ENCODE peak calls at places on chromosome 3, in nine cellular contexts. R, J, W, C, N, M, Z, V and G are unnamed samples.

GRCh38 chr3:87727783-87728182 is 331.0 kb downstream of the CGGBP1 start:
- DNase-seq in V (no peak), Z (no peak), R (no peak), W (no peak), N (no peak), M (no peak), J (no peak), C (no peak), G (no peak)

GRCh38 chr3:179036226-179036625 is 35.4 kb downstream of the ZMAT3 start:
- DNase-seq in W (no peak), R (no peak), J (peak), M (no peak), Z (no peak), V (no peak), N (no peak), C (no peak), G (no peak)

GRCh38 chr3:156769661-156770654 is 56.2 kb upstream of the LEKR1 start:
- DNase-seq in R (no peak), C (no peak), Z (no peak), M (no peak), W (no peak), V (no peak), J (no peak), N (no peak), G (no peak)

GRCh38 chr3:79056498-79056897 is 711.3 kb downstream of the ROBO1 start:
- DNase-seq in V (no peak), J (no peak), W (no peak), C (no peak), M (no peak), N (no peak), R (no peak), Z (no peak), G (no peak)

GRCh38 chr3:30720586-30721313 is 114.3 kb downstream of the TGFBR2 start:
- DNase-seq in R (no peak), M (no peak), C (no peak), V (no peak), W (no peak), N (no peak), J (peak), Z (no peak), G (no peak)

GRCh38 chr3:126917232-126917804 is 65.6 kb upstream of the PLXNA1 start:
- DNase-seq in R (no peak), M (no peak), C (no peak), N (no peak), V (no peak), W (no peak), Z (no peak), J (no peak), G (no peak)

GRCh38 chr3:195219351-195220045 is 51.5 kb downstream of the XXYLT1 start:
- DNase-seq in J (no peak), R (no peak), N (no peak), V (no peak), W (no peak), M (no peak), Z (no peak), C (no peak), G (peak)

GRCh38 chr3:49104052-49104426 is 518 bp downstream of the QARS1 start:
- DNase-seq in Z (no peak), M (no peak), V (no peak), N (no peak), R (no peak), W (no peak), J (no peak), C (no peak), G (no peak)

GRCh38 chr3:150528359-150528797 is 17.9 kb downstream of the SERP1 start:
- DNase-seq in J (no peak), M (no peak), C (no peak), W (no peak), N (no peak), R (peak), V (peak), Z (no peak), G (no peak)

GRCh38 chr3:174376346-174376745 is 482.8 kb upstream of the NAALADL2 start:
- DNase-seq in W (no peak), J (no peak), Z (no peak), R (no peak), M (no peak), V (peak), C (no peak), N (no peak), G (no peak)

GRCh38 chr3:149610351-149611105 is 47.3 kb downstream of the WWTR1 start:
- DNase-seq in W (no peak), V (no peak), J (no peak), Z (no peak), N (peak), C (no peak), R (no peak), M (no peak), G (no peak)

GRCh38 chr3:63067999-63068645 is 192.9 kb upstream of the CADPS start:
- DNase-seq in N (no peak), W (no peak), C (peak), M (peak), R (peak), V (peak), Z (peak), J (peak), G (no peak)

GRCh38 chr3:156359337-156359736 is 195.6 kb downstream of the SSR3 start:
- DNase-seq in R (no peak), W (no peak), J (no peak), Z (no peak), M (no peak), C (no peak), V (no peak), N (no peak), G (no peak)

DNA sequence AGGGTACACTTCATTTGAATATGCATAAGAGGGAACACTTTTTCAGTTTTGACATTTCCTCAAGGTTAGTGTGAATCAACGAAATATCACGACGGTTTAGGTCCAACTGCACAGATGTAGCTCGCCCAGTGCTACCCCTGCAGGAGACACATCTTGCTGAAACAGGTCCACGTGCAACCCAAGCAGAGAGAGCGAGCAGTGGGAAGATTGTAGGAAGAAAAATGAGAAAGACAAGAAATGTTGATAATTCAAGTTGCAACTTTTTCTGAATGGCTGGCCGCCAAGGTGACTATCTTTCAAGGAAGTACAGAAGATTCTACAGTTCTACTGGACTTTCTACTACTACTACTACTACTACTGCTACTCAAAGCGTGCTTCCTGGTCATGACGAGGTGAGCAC is 231.7 kb downstream of the PDZRN3 start:
- DNase-seq in R (no peak), J (no peak), V (no peak), N (no peak), C (no peak), M (no peak), W (no peak), Z (no peak), G (no peak)
- TF ChIP-seq CTCF in R (no peak), J (no peak), V (no peak), N (no peak), C (no peak), M (no peak), W (no peak), Z (no peak), G (no peak)

GRCh38 chr3:111989061-111989678 is 9.6 kb upstream of the TAGLN3 start:
- DNase-seq in Z (no peak), V (peak), J (peak), W (no peak), N (no peak), R (peak), C (no peak), M (no peak), G (no peak)
- TF ChIP-seq CTCF in Z (peak), V (peak), J (peak), W (peak), N (peak), R (peak), C (peak), M (peak), G (peak)

DNA sequence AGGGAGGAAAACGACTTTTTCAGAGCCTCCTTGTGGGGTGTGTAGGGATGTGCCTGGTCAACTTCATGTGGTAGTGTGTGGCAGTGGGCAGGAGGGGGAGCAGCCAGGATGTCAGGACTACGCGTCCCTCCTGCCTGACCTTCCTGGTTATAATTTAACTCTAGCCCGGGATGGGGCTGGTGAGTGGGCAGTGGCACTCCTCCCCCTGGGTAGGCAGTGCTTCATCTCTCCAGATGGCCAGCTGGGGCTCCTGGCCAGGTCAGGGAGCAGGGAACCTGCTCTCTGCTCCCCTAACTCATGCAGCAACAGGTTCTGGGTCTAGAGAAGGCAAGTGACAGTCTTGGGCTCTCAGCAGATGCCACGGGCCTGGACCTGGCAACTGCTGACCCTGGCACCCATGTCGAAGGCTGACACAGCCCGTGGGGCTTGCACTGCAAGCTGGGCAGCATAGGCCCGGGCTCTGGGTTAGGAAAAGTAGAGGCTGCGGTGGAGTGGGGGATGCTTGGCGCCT is 2.6 kb downstream of the ITIH4 start:
- DNase-seq in V (no peak), C (peak), N (no peak), R (no peak), Z (no peak), W (peak), M (no peak), J (no peak), G (no peak)
- TF ChIP-seq CTCF in V (peak), C (no peak), N (no peak), R (no peak), Z (no peak), W (no peak), M (no peak), J (peak), G (no peak)

DNA sequence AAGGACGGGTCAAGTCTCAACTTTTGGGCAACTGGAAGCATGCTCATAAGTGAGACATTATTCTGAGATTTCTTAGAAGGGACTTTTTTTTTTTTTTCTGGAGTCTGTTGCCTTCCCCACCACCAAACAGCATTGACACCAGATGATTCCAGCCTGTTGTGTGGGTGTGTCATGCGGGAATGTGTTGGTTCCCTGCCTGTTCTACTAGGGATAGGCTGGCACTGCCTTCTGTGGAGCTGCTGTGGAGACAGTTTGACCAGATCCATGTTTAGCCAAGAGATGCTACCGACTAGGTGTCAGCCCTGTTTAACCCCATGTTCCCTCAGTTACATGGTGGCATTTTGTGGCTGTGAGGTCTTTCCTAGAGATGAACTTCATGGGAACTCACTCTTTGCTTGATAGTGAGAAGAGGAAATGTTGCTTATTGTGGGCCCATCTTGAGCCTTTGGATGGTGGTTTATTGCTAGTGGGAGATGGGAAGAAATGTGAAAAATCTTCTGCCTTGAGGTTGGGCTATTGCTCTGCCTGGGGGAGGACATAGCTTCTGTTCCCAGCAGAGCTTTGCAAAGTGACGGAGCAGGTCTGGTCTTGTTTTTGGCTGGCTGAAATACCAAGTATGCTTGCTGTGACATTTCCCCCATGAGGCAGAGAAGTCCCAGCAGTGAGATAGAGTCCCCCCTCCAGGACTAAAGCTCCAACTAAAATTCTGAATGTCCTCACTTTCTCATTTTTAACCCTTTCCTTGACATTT is 31.3 kb downstream of the TRAK1 start:
- DNase-seq in V (no peak), N (no peak), W (no peak), J (no peak), Z (no peak), R (peak), M (no peak), C (no peak), G (no peak)
- TF ChIP-seq CTCF in V (no peak), N (no peak), W (no peak), J (no peak), Z (no peak), R (no peak), M (no peak), C (no peak), G (no peak)

GRCh38 chr3:190326930-190327329 is 4.7 kb upstream of the CLDN1 start:
- DNase-seq in C (no peak), J (no peak), N (no peak), W (no peak), Z (no peak), M (no peak), V (peak), R (no peak), G (no peak)
- TF ChIP-seq CTCF in C (no peak), J (peak), N (peak), W (no peak), Z (no peak), M (no peak), V (peak), R (no peak), G (no peak)